ENCODE peak calls at places on chromosomes 3 and 15, in seven cellular contexts. L is skeletal muscle cell; U is A673; X is heart left ventricle; N is HFF-Myc; V is naive thymus-derived CD4-positive, alpha-beta T cell; E is AG10803. W is an unnamed sample.

GRCh38 chr3:61715886-61716527 is 154.6 kb downstream of the PTPRG start:
- DNase-seq in L (no peak), U (peak), X (no peak), N (no peak), V (no peak), E (no peak), W (no peak)

GRCh38 chr3:72836923-72837322 is 11.3 kb downstream of the SHQ1 start:
- DNase-seq in L (no peak), U (no peak), X (peak), N (no peak), V (no peak), E (peak), W (no peak)

GRCh38 chr15:23532019-23532418 is 33.5 kb upstream of the MKRN3 start:
- DNase-seq in L (no peak), U (no peak), X (no peak), N (no peak), V (no peak), E (peak), W (no peak)

GRCh38 chr3:89144080-89144479 is 36.7 kb downstream of the EPHA3 start:
- DNase-seq in L (no peak), U (no peak), X (no peak), N (no peak), V (no peak), E (no peak), W (no peak)

GRCh38 chr3:114709102-114709501 is 415.3 kb downstream of the TIGIT start:
- DNase-seq in L (peak), U (no peak), X (no peak), N (no peak), V (no peak), E (peak), W (no peak)

GRCh38 chr15:67181221-67181639 is 73.2 kb downstream of the AAGAB start:
- DNase-seq in L (no peak), U (no peak), X (no peak), N (no peak), V (peak), E (no peak), W (peak)

GRCh38 chr3:159824341-159824740 is 164.3 kb upstream of the IL12A start:
- DNase-seq in L (peak), U (no peak), X (peak), N (no peak), V (no peak), E (peak), W (peak)

GRCh38 chr3:105967117-105967516 is 98.3 kb upstream of the CBLB start:
- DNase-seq in L (no peak), U (peak), X (no peak), N (no peak), V (no peak), E (peak), W (peak)

GRCh38 chr3:151439652-151440125 is 21.2 kb downstream of the IGSF10 start:
- DNase-seq in L (peak), U (peak), X (no peak), N (peak), V (peak), E (peak), W (peak)

GRCh38 chr15:36898522-36899126 is 201.7 kb downstream of the MEIS2 start:
- DNase-seq in L (no peak), U (no peak), X (no peak), N (no peak), V (no peak), E (no peak), W (no peak)

GRCh38 chr3:133854971-133855370 is 40.7 kb downstream of the RAB6B start:
- DNase-seq in L (no peak), U (no peak), X (no peak), N (no peak), V (no peak), E (no peak), W (no peak)

GRCh38 chr3:142211034-142211433 is 14.4 kb downstream of the GK5 start:
- DNase-seq in L (no peak), U (peak), X (no peak), N (no peak), V (peak), E (no peak), W (no peak)

GRCh38 chr3:114043205-114043604 is 13.1 kb downstream of the CCDC191 start:
- DNase-seq in L (no peak), U (no peak), X (no peak), N (no peak), V (no peak), E (no peak), W (no peak)

GRCh38 chr3:149489060-149489690 is 14.7 kb downstream of the TM4SF4 start:
- DNase-seq in L (no peak), U (peak), X (no peak), N (no peak), V (no peak), E (peak), W (no peak)

GRCh38 chr3:133870822-133871221 is 24.9 kb downstream of the RAB6B start:
- DNase-seq in L (no peak), U (no peak), X (no peak), N (no peak), V (no peak), E (no peak), W (no peak)

GRCh38 chr15:92886229-92886628 is 13.9 kb upstream of the CHD2 start:
- DNase-seq in L (no peak), U (no peak), X (no peak), N (no peak), V (no peak), E (no peak), W (no peak)

GRCh38 chr3:45987368-45988099 is 8.1 kb downstream of the FYCO1 start:
- DNase-seq in L (peak), U (no peak), X (peak), N (no peak), V (no peak), E (peak), W (no peak)

GRCh38 chr3:72329354-72329753 is 518.9 kb downstream of the SHQ1 start:
- DNase-seq in L (no peak), U (no peak), X (peak), N (no peak), V (no peak), E (no peak), W (no peak)

GRCh38 chr15:27027229-27027628 is 56.2 kb downstream of the GABRG3 start:
- DNase-seq in L (no peak), U (no peak), X (no peak), N (no peak), V (no peak), E (no peak), W (no peak)

GRCh38 chr15:98363955-98364354 is 284.4 kb upstream of the IGF1R start:
- DNase-seq in L (no peak), U (no peak), X (no peak), N (no peak), V (no peak), E (no peak), W (no peak)

GRCh38 chr15:100405179-100405578 is 63.4 kb upstream of the ADAMTS17 start:
- DNase-seq in L (no peak), U (no peak), X (no peak), N (no peak), V (no peak), E (no peak), W (no peak)

GRCh38 chr15:91980502-91981267 is 127.2 kb downstream of the SLCO3A1 start:
- DNase-seq in L (no peak), U (no peak), X (peak), N (no peak), V (no peak), E (no peak), W (no peak)

GRCh38 chr3:171113716-171114115 is 87.2 kb upstream of the SLC2A2 start:
- DNase-seq in L (no peak), U (peak), X (no peak), N (no peak), V (no peak), E (no peak), W (no peak)

GRCh38 chr15:70318996-70319465 is 221.3 kb upstream of the TLE3 start:
- DNase-seq in L (peak), U (peak), X (no peak), N (peak), V (no peak), E (peak), W (no peak)

GRCh38 chr3:55571216-55571813 is 84.2 kb upstream of the WNT5A start:
- DNase-seq in L (no peak), U (no peak), X (no peak), N (no peak), V (no peak), E (no peak), W (no peak)

GRCh38 chr15:69131362-69132215 is 28.8 kb upstream of the GLCE start:
- DNase-seq in L (no peak), U (no peak), X (peak), N (no peak), V (no peak), E (no peak), W (no peak)

GRCh38 chr15:96337991-96338771 is 7.7 kb downstream of the NR2F2 start:
- DNase-seq in L (no peak), U (peak), X (no peak), N (no peak), V (no peak), E (no peak), W (peak)

GRCh38 chr15:36773698-36774097 is 194.3 kb downstream of the CDIN1 start:
- DNase-seq in L (no peak), U (no peak), X (no peak), N (no peak), V (no peak), E (peak), W (no peak)

GRCh38 chr3:187642861-187643260 is 27.3 kb downstream of the SST start:
- DNase-seq in L (no peak), U (peak), X (no peak), N (no peak), V (no peak), E (no peak), W (no peak)

GRCh38 chr3:184081116-184081830 is 15.6 kb upstream of the HTR3E start:
- DNase-seq in L (no peak), U (no peak), X (no peak), N (no peak), V (no peak), E (no peak), W (no peak)

GRCh38 chr3:134527037-134527436 is 41.2 kb downstream of the CEP63 start:
- DNase-seq in L (no peak), U (peak), X (no peak), N (no peak), V (no peak), E (no peak), W (no peak)

GRCh38 chr3:43862992-43863805 is 172.5 kb downstream of the ABHD5 start:
- DNase-seq in L (no peak), U (no peak), X (no peak), N (no peak), V (no peak), E (no peak), W (no peak)

GRCh38 chr3:153706706-153707105 is 414.5 kb upstream of the ARHGEF26 start:
- DNase-seq in L (no peak), U (no peak), X (no peak), N (no peak), V (no peak), E (no peak), W (no peak)

GRCh38 chr15:80010131-80010673 is 39.2 kb upstream of the BCL2A1 start:
- DNase-seq in L (no peak), U (no peak), X (no peak), N (no peak), V (no peak), E (peak), W (no peak)

GRCh38 chr3:4897765-4898453 is 81.3 kb upstream of the BHLHE40 start:
- DNase-seq in L (no peak), U (no peak), X (no peak), N (no peak), V (no peak), E (peak), W (no peak)

GRCh38 chr15:101613130-101614000 is 38.8 kb downstream of the TM2D3 start:
- DNase-seq in L (peak), U (peak), X (peak), N (no peak), V (no peak), E (no peak), W (peak)
- H3K4me3 ChIP-seq in L (no peak), U (no peak), X (no peak), N (no peak), V (no peak), E (no peak), W (no peak)

GRCh38 chr15:77568014-77568959 is 64.4 kb downstream of the LINGO1 start:
- DNase-seq in L (no peak), U (no peak), X (peak), N (no peak), V (no peak), E (no peak), W (no peak)

GRCh38 chr15:77569647-77570186 is 63.0 kb downstream of the LINGO1 start:
- DNase-seq in L (no peak), U (no peak), X (peak), N (no peak), V (no peak), E (no peak), W (no peak)

GRCh38 chr15:77571181-77571580 is 61.5 kb downstream of the LINGO1 start:
- DNase-seq in L (no peak), U (no peak), X (peak), N (no peak), V (no peak), E (no peak), W (no peak)

GRCh38 chr15:77567202-77567601 is 65.5 kb downstream of the LINGO1 start:
- DNase-seq in L (no peak), U (no peak), X (peak), N (no peak), V (no peak), E (no peak), W (no peak)

DNA sequence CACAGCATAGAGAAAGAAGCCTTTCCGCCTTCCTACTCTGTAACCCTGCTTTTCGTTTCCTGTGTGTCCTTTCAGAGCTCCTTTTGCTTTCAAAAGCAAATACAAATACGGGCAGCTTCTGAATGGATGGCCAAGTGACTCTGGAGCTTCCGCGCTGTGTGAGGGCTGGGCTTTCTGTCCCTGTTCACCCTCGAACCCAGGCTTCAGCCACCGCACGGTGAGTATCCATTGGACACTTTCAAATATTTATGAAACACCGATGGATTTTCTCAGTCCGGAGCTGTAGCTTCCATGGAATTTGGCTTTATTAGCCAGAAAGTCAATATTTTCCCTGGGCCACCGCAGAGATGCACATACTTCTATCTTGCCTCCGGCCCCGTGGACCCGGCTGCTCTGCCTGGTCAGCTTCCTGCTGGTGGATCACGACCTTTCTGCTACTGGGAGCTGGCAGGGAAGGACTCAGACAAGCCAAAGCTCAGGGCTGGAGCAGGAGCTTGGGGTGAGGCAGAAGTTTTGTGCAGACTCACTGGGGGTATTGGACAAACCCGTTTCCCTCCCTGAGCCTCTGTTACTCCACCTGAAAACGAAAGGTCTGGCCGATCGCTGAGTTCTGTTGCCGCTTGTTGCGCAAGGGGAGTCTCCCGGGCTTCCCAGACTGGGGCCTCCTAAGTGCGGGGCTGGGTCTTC is 63.6 kb downstream of the LINGO1 start:
- DNase-seq in L (no peak), U (no peak), X (peak), N (no peak), V (no peak), E (no peak), W (no peak)
- H3K4me3 ChIP-seq in L (no peak), U (no peak), X (peak), N (no peak), V (no peak), E (no peak), W (peak)

GRCh38 chr3:197792019-197792647 is 1.1 kb downstream of the LRCH3 start:
- DNase-seq in L (no peak), U (peak), X (no peak), N (no peak), V (peak), E (peak), W (peak)

GRCh38 chr3:197795200-197795599 is 4.1 kb downstream of the LRCH3 start:
- DNase-seq in L (peak), U (no peak), X (no peak), N (no peak), V (no peak), E (peak), W (no peak)

GRCh38 chr3:197791120-197792018 is at the start of gene LRCH3:
- DNase-seq in L (peak), U (peak), X (peak), N (no peak), V (peak), E (peak), W (peak)

GRCh38 chr3:197794115-197794514 is 3.1 kb downstream of the LRCH3 start:
- DNase-seq in L (no peak), U (no peak), X (no peak), N (no peak), V (no peak), E (no peak), W (no peak)

DNA sequence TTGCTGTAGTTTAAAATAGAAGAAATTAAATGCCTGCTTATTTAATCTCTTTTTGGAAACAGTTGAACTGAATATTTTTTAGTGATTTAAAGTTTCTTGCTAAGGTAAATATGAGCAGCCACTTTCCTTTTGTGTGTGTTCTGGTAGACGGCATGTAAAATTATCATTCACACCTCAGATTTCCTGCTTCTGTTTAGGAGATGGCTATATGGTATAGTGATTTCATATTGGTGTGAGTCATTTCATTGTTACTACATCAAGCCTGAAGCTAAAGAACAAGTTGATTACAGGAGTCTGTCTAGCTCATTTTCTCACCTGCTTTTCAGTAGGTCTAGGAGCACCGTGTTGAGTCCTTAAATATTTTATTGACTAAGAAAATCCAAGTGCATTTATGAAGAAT is 2.2 kb downstream of the LRCH3 start:
- DNase-seq in L (no peak), U (peak), X (no peak), N (no peak), V (peak), E (peak), W (no peak)
- H3K4me3 ChIP-seq in L (no peak), U (peak), X (no peak), N (peak), V (no peak), E (no peak), W (no peak)

DNA sequence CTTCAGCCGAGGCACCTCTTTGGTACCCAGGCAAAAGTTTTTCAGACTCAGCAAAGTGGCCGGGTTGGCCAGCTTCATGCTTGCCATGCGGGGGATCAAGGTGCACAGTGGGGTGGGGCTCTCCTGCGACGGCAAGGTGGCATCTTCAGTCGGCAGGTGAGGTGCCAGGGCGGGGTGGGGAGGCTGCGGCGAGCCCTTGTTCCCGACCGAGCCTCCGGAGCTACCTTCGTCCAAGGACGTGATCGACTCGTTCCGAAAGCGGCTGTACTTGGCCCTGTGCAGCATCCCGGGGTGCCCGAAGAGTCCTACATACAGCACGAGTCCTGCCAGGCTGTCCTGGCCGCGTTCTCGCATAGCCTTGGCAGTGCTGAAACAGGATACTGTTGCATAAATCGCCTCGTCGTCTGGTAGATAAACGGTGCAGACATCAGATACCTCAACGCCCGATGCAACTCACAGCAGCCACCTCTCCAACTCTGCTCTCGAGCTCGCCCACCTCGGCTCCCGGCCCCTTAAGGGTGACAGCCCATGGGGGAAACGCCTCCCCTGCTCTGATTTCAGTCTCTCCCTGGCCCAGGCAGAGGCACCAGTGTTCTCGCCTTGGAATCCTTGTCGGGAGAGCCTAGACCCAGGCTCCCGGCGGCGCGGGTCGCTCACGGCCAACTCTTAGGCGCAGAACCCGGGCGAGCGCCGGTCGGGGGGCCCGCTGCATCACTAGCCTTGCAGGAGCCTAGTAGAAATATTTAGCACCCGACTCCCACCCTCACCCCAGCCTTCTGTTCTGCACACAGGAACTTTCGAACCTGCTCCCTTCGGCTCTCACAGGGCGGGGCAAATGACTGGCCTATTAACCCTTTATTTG is 826 bp downstream of the SHC4 start:
- DNase-seq in L (no peak), U (peak), X (peak), N (no peak), V (no peak), E (peak), W (no peak)
- H3K4me3 ChIP-seq in L (peak), U (peak), X (peak), N (peak), V (peak), E (peak), W (peak)

DNA sequence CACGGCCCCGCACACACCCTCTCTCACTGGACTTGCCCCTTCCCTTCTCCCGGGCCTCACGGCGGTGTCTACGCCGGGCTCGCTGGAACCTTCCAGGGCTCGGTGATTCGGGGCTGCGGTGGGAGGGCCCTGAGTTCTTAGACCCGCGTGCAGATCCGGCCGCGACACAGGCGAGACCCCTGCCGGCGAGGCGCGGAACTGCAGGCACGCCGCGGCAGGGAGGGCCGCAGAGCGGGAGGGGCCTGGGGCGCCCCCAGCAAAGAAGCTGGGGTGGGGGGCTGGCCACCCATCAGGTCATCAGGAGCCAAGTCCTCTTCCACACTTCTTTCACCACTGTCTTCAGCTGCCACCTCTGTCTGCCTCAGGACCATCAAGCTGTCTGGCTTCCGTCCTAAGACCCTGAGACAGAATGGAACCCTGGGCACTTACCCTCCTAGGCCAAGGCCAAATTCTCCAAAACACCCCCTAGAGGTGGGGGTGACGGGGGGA is 164.5 kb downstream of the XXYLT1 start:
- DNase-seq in L (no peak), U (peak), X (peak), N (no peak), V (peak), E (peak), W (peak)
- H3K4me3 ChIP-seq in L (peak), U (no peak), X (peak), N (no peak), V (no peak), E (peak), W (no peak)

DNA sequence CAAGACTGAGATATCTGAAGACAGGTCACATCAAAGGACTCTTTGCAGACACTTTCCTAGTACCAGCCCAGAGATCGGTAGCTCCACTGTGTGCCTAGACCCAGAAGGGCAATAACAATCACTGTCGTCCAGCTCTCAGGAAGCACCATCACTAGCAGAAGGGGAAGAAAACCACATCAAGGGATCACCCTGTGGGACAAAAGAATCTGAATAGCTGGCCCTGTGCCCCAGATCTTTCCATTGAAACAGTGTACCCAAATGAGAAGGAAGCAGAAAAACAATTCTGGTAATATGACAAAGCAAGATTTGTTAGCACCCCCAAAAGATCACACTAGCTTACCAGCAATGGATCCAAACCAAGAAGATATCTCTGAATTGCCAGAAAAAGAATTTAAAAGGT is 404.4 kb upstream of the NECTIN3 start:
- DNase-seq in L (no peak), U (no peak), X (no peak), N (no peak), V (no peak), E (no peak), W (no peak)
- H3K4me3 ChIP-seq in L (no peak), U (no peak), X (no peak), N (no peak), V (no peak), E (no peak), W (no peak)

W was measured in colonic mucosa.